ENCODE peak calls at places on chromosomes 12 and 14, in nine cellular contexts. B is amniotic stem cell, J is EL, W is cardiac fibroblast, U is mammary epithelial cell, X is GM04504, G is uterus, L is heart right ventricle, S is WTC11. Q is an unnamed sample.

GRCh38 chr12:133081408-133081806 is 684 bp downstream of the ZNF140 start:
- DNase-seq in J (peak), L (peak), G (peak), W (no peak), B (no peak), U (no peak), X (no peak), S (peak), Q (no peak)

GRCh38 chr12:117507547-117507946 is 146.1 kb upstream of the NOS1 start:
- DNase-seq in S (no peak), L (no peak), G (no peak), J (no peak), B (no peak), W (no peak), U (no peak), X (no peak), Q (no peak)

GRCh38 chr14:54931598-54932340 is 29.1 kb upstream of the GCH1 start:
- DNase-seq in G (no peak), U (no peak), S (no peak), W (no peak), B (no peak), L (no peak), J (no peak), X (no peak), Q (no peak)

GRCh38 chr12:54279632-54280400 is at the start of gene CBX5:
- DNase-seq in U (peak), W (peak), J (peak), X (peak), S (peak), L (peak), G (peak), B (peak), Q (peak)

GRCh38 chr12:71685961-71686657 is at the start of gene TMEM19:
- DNase-seq in G (peak), L (peak), S (peak), B (peak), X (peak), J (peak), U (peak), W (peak), Q (peak)

GRCh38 chr12:112879191-112879705 is 27.5 kb upstream of the OAS1 start:
- DNase-seq in J (no peak), L (no peak), B (no peak), X (no peak), S (no peak), G (no peak), W (no peak), U (no peak), Q (no peak)

GRCh38 chr14:87866116-87866515 is 126.9 kb downstream of the GALC start:
- DNase-seq in S (no peak), G (no peak), B (no peak), J (no peak), W (no peak), X (no peak), U (no peak), L (no peak), Q (no peak)

GRCh38 chr12:6824962-6825381 is 3.2 kb upstream of the P3H3 start:
- DNase-seq in B (no peak), G (no peak), L (no peak), S (no peak), X (peak), W (peak), J (peak), U (peak), Q (no peak)

GRCh38 chr14:51086044-51086443 is 8.9 kb downstream of the TRIM9 start:
- DNase-seq in W (no peak), U (no peak), J (no peak), G (no peak), B (no peak), X (no peak), S (no peak), L (no peak), Q (no peak)

GRCh38 chr12:93339695-93340094 is 38.0 kb upstream of the NUDT4 start:
- DNase-seq in X (no peak), G (no peak), L (no peak), B (no peak), S (no peak), U (no peak), W (no peak), J (no peak), Q (no peak)

Q was measured in non-pigmented ciliary epithelial cell.